ENCODE peak calls at places on chromosomes 5 and 9, in seven cellular contexts. I is gastrocnemius medialis; H is H7; Z is globus pallidus; O is Panc1; P is central memory CD4-positive, alpha-beta T cell; B is astrocyte of the spinal cord. Y is an unnamed sample.

GRCh38 chr5:56415356-56415765 is 182.2 kb upstream of the ANKRD55 start:
- DNase-seq in H (no peak), B (peak), P (no peak), Z (peak), O (no peak), I (peak), Y (peak)

GRCh38 chr5:128924299-128924698 is 41.0 kb upstream of the SLC27A6 start:
- DNase-seq in Z (no peak), H (no peak), B (no peak), P (no peak), O (no peak), I (no peak), Y (no peak)

GRCh38 chr9:116549061-116549664 is 137.9 kb upstream of the TRIM32 start:
- DNase-seq in P (no peak), H (no peak), I (peak), O (no peak), Z (peak), B (peak), Y (peak)

GRCh38 chr9:129681924-129682323 is 16.5 kb downstream of the PRRX2 start:
- DNase-seq in P (no peak), H (peak), B (no peak), O (no peak), I (no peak), Z (no peak), Y (no peak)

GRCh38 chr5:488241-488640 is 36.0 kb downstream of the SLC9A3 start:
- DNase-seq in H (no peak), I (no peak), Z (no peak), B (no peak), P (no peak), O (no peak), Y (no peak)

GRCh38 chr5:107121793-107122519 is 548.8 kb downstream of the EFNA5 start:
- DNase-seq in Z (no peak), I (no peak), O (no peak), H (no peak), B (no peak), P (no peak), Y (no peak)

GRCh38 chr5:68261174-68262021 is 45.8 kb downstream of the PIK3R1 start:
- DNase-seq in P (no peak), O (no peak), H (no peak), B (no peak), Z (no peak), I (no peak), Y (no peak)

GRCh38 chr5:149767278-149767550 is 37.1 kb downstream of the PPARGC1B start:
- DNase-seq in Z (no peak), H (no peak), I (no peak), O (no peak), P (no peak), B (no peak), Y (no peak)

GRCh38 chr5:170642776-170643436 is 139.1 kb downstream of the KCNIP1 start:
- DNase-seq in I (no peak), Z (no peak), P (no peak), B (no peak), O (no peak), H (no peak), Y (no peak)

GRCh38 chr5:371811-372555 is 50.5 kb downstream of the AHRR start:
- DNase-seq in Z (no peak), P (no peak), O (no peak), I (no peak), H (peak), B (no peak), Y (no peak)

GRCh38 chr9:113828211-113828610 is 47.9 kb upstream of the ZNF618 start:
- DNase-seq in O (no peak), Z (no peak), I (no peak), H (no peak), P (no peak), B (peak), Y (no peak)

GRCh38 chr9:95366731-95367325 is 49.3 kb upstream of the FANCC start:
- DNase-seq in Z (no peak), B (no peak), I (no peak), P (no peak), O (no peak), H (peak), Y (no peak)

GRCh38 chr5:174065528-174066189 is 20.2 kb downstream of the NSG2 start:
- DNase-seq in Z (no peak), P (no peak), O (no peak), B (no peak), H (no peak), I (no peak), Y (no peak)

GRCh38 chr9:102967979-102968378 is 27.2 kb upstream of the CYLC2 start:
- DNase-seq in I (no peak), O (no peak), B (no peak), Z (no peak), H (no peak), P (no peak), Y (no peak)

GRCh38 chr5:96756985-96757384 is 50.8 kb downstream of the ERAP1 start:
- DNase-seq in I (no peak), B (no peak), O (no peak), P (no peak), Z (no peak), H (no peak), Y (no peak)

GRCh38 chr9:99368341-99369326 is 146.6 kb downstream of the SEC61B start:
- DNase-seq in O (no peak), P (no peak), B (peak), I (peak), H (peak), Z (peak), Y (peak)

GRCh38 chr9:5321058-5321457 is 16.5 kb upstream of the RLN2 start:
- DNase-seq in O (no peak), I (no peak), H (no peak), Z (no peak), B (no peak), P (no peak), Y (no peak)

GRCh38 chr9:117733465-117733864 is 29.3 kb downstream of the TLR4 start:
- DNase-seq in I (no peak), Z (no peak), B (no peak), H (no peak), P (no peak), O (no peak), Y (no peak)

GRCh38 chr9:12695474-12695873 is 2.3 kb downstream of the TYRP1 start:
- DNase-seq in P (no peak), O (no peak), H (no peak), B (peak), I (no peak), Z (no peak), Y (no peak)

GRCh38 chr9:69130456-69131441 is 43.3 kb upstream of the TJP2 start:
- DNase-seq in I (no peak), O (no peak), P (no peak), H (no peak), Z (no peak), B (peak), Y (peak)

GRCh38 chr5:127924606-127925005 is 159.0 kb upstream of the SLC12A2 start:
- DNase-seq in I (no peak), B (no peak), O (no peak), H (no peak), Z (no peak), P (no peak), Y (no peak)

GRCh38 chr9:128902351-128903078 is 18.3 kb upstream of the PHYHD1 start:
- DNase-seq in I (no peak), O (no peak), H (no peak), Z (no peak), B (no peak), P (peak), Y (no peak)

GRCh38 chr5:4196744-4197646 is 601.4 kb downstream of the IRX1 start:
- DNase-seq in Z (no peak), O (no peak), I (no peak), H (no peak), P (no peak), B (no peak), Y (no peak)

GRCh38 chr5:153147891-153148623 is 342.4 kb upstream of the GRIA1 start:
- DNase-seq in I (no peak), B (peak), O (peak), H (peak), P (no peak), Z (peak), Y (peak)

GRCh38 chr9:83991355-83991754 is 10.8 kb downstream of the RMI1 start:
- DNase-seq in I (no peak), O (no peak), P (no peak), Z (no peak), B (no peak), H (no peak), Y (no peak)

GRCh38 chr9:23496827-23497226 is 329.2 kb downstream of the ELAVL2 start:
- DNase-seq in P (no peak), Z (no peak), B (no peak), O (no peak), I (no peak), H (no peak), Y (no peak)

GRCh38 chr9:122835313-122835731 is 6.9 kb upstream of the PDCL start:
- DNase-seq in Z (no peak), H (peak), B (no peak), O (no peak), I (no peak), P (peak), Y (no peak)

GRCh38 chr9:21812945-21813568 is 10.6 kb downstream of the MTAP start:
- DNase-seq in O (peak), Z (peak), B (peak), H (peak), P (peak), I (peak), Y (peak)

GRCh38 chr9:89495824-89496555 is 1.9 kb downstream of the SEMA4D start:
- DNase-seq in P (no peak), B (no peak), O (no peak), H (peak), Z (no peak), I (no peak), Y (peak)

GRCh38 chr5:111649516-111649915 is 107.5 kb downstream of the NREP start:
- DNase-seq in H (no peak), O (no peak), P (no peak), Z (no peak), B (no peak), I (no peak), Y (no peak)